ENCODE peak calls at places on chromosomes 12 and 14, in four cellular contexts. P is K562, O is IMR-90, Q is GM12878. V is an unnamed sample.

GRCh38 chr12:113422030-113422900 is at the start of gene SDSL:
- DNase-seq in Q (peak), O (peak), P (peak), V (peak)

GRCh38 chr12:6038160-6038559 is 86.3 kb downstream of the VWF start:
- DNase-seq in P (peak), Q (no peak), O (peak), V (peak)

GRCh38 chr12:22738945-22739344 is 114.0 kb downstream of the ETNK1 start:
- DNase-seq in P (no peak), O (no peak), Q (no peak), V (no peak)

GRCh38 chr12:5390174-5390799 is 41.6 kb upstream of the NTF3 start:
- DNase-seq in P (no peak), O (no peak), Q (no peak), V (no peak)

GRCh38 chr14:104660597-104660996 is 28.8 kb upstream of the INF2 start:
- DNase-seq in P (no peak), O (no peak), Q (no peak), V (no peak)

GRCh38 chr12:7460375-7461259 is 16.7 kb upstream of the CD163L1 start:
- DNase-seq in P (peak), Q (no peak), O (peak), V (peak)

GRCh38 chr12:93225094-93225493 is 152.6 kb upstream of the NUDT4 start:
- DNase-seq in O (no peak), Q (no peak), P (no peak), V (no peak)

GRCh38 chr12:124938606-124939427 is 24.4 kb upstream of the UBC start:
- DNase-seq in P (peak), O (peak), Q (peak), V (peak)

GRCh38 chr12:123076604-123077297 is 74.1 kb downstream of the PITPNM2 start:
- DNase-seq in P (no peak), Q (no peak), O (no peak), V (peak)

GRCh38 chr12:93645702-93646101 is 31.5 kb upstream of the CRADD start:
- DNase-seq in P (no peak), Q (no peak), O (peak), V (no peak)

GRCh38 chr12:83317641-83318040 is 630.9 kb downstream of the TMTC2 start:
- DNase-seq in Q (no peak), P (no peak), O (no peak), V (no peak)

GRCh38 chr14:100065161-100065871 is at the start of gene EVL:
- DNase-seq in O (no peak), Q (peak), P (no peak), V (peak)

GRCh38 chr14:20427231-20428009 is 8.5 kb downstream of the KLHL33 start:
- DNase-seq in P (peak), O (peak), Q (peak), V (peak)

GRCh38 chr12:4215862-4216541 is 57.6 kb upstream of the CCND2 start:
- DNase-seq in O (no peak), Q (peak), P (no peak), V (no peak)

GRCh38 chr14:89805501-89805900 is 149.0 kb downstream of the EFCAB11 start:
- DNase-seq in O (peak), Q (no peak), P (no peak), V (no peak)

GRCh38 chr12:89051065-89051677 is 301.1 kb downstream of the DUSP6 start:
- DNase-seq in O (peak), Q (no peak), P (peak), V (peak)

GRCh38 chr14:93960108-93960475 is 16.3 kb downstream of the ASB2 start:
- DNase-seq in Q (no peak), O (peak), P (no peak), V (no peak)

GRCh38 chr12:89992668-89993401 is 284.2 kb upstream of the ATP2B1 start:
- DNase-seq in O (no peak), Q (no peak), P (no peak), V (peak)

GRCh38 chr12:68224613-68225285 is 861 bp downstream of the IL26 start:
- DNase-seq in O (peak), P (no peak), Q (no peak), V (peak)

GRCh38 chr14:94312481-94313246 is 10.5 kb downstream of the SERPINA6 start:
- DNase-seq in O (no peak), Q (no peak), P (no peak), V (no peak)

GRCh38 chr12:105561981-105562726 is 231.7 kb downstream of the C12orf75 start:
- DNase-seq in O (peak), P (no peak), Q (no peak), V (peak)

GRCh38 chr14:82003418-82003817 is 469.8 kb upstream of the SEL1L start:
- DNase-seq in O (no peak), P (no peak), Q (no peak), V (no peak)

GRCh38 chr12:75720807-75721206 is 209.4 kb upstream of the KRR1 start:
- DNase-seq in O (no peak), Q (no peak), P (no peak), V (no peak)

GRCh38 chr12:118035194-118036041 is 18.9 kb downstream of the RFC5 start:
- DNase-seq in Q (peak), O (peak), P (no peak), V (peak)

GRCh38 chr14:33617154-33617553 is 333.7 kb downstream of the EGLN3 start:
- DNase-seq in Q (no peak), O (peak), P (no peak), V (no peak)

GRCh38 chr12:75766263-75767160 is 255.1 kb upstream of the KRR1 start:
- DNase-seq in Q (no peak), O (peak), P (no peak), V (peak)

GRCh38 chr14:54566410-54567223 is at the start of gene SAMD4A:
- DNase-seq in P (peak), Q (no peak), O (peak), V (peak)

GRCh38 chr12:111183094-111183493 is 185.8 kb downstream of the PHETA1 start:
- DNase-seq in O (no peak), P (no peak), Q (no peak), V (no peak)

GRCh38 chr12:1418144-1418543 is 176.2 kb downstream of the FBXL14 start:
- DNase-seq in P (no peak), O (no peak), Q (no peak), V (peak)
- H3K9ac ChIP-seq in P (no peak), O (no peak), Q (no peak), V (no peak)

DNA sequence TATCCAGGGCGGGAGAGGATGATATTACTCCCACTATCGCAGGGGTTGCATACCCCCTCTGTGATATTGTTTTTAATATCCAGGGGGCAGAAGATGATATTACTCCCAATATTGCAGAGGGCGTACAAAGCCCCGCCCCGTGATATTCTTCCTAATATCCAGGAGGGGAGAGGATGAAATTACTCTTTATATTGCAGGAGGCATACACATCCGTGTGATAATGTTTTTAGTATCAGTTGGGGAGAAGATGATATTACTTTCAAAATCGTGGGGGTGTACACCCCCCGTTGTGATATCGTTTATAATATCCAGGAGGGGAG is 52.9 kb upstream of the OXA1L start:
- DNase-seq in O (no peak), Q (no peak), P (no peak), V (no peak)
- TF ChIP-seq FOS in O (no peak), Q (no peak), P (no peak), V (no peak)

GRCh38 chr12:1837541-1838206 is 17.3 kb downstream of the LRTM2 start:
- DNase-seq in O (peak), Q (no peak), P (no peak), V (peak)

GRCh38 chr12:1836854-1837411 is 16.6 kb downstream of the LRTM2 start:
- DNase-seq in O (no peak), P (no peak), Q (no peak), V (no peak)

GRCh38 chr12:1838994-1839365 is 18.6 kb downstream of the LRTM2 start:
- DNase-seq in O (no peak), P (no peak), Q (no peak), V (no peak)

GRCh38 chr12:1839464-1839863 is 19.1 kb downstream of the LRTM2 start:
- DNase-seq in P (no peak), O (no peak), Q (no peak), V (no peak)

GRCh38 chr12:1838223-1838993 is 18.0 kb downstream of the LRTM2 start:
- DNase-seq in Q (no peak), O (no peak), P (no peak), V (no peak)
- H3K9ac ChIP-seq in Q (no peak), O (no peak), P (no peak), V (no peak)

DNA sequence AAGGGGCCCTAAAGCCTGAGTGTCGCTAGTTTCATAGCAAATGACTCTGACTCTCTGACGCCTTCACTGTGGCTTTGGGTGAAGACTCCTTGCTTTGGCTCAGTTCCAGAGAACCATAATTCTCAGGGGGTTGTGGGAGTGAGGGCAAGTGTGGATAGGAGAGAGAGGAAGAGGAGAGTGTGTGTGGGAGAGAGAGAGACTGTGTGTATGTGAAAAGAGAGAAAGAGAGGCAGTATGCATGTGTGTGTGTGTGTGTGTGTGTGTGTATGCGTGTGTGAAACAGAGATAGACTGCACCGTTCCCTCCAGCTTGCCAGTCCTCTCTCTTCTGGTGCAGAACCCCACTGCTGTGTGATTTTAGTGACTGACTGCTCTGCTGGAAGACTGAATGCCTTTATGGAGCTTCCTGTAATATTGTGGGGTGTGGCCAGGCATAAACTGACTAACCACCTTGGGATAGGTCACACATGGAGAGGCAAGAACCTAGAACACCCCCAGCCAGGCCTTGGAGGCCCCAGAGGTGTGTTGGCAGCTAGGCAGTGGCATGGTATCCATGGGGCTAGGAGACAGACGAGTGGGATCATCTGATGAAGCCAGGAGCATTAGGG is 45.9 kb upstream of the STXBP6 start:
- DNase-seq in O (no peak), P (no peak), Q (no peak), V (no peak)
- TF ChIP-seq FOS in O (no peak), P (no peak), Q (no peak), V (no peak)

DNA sequence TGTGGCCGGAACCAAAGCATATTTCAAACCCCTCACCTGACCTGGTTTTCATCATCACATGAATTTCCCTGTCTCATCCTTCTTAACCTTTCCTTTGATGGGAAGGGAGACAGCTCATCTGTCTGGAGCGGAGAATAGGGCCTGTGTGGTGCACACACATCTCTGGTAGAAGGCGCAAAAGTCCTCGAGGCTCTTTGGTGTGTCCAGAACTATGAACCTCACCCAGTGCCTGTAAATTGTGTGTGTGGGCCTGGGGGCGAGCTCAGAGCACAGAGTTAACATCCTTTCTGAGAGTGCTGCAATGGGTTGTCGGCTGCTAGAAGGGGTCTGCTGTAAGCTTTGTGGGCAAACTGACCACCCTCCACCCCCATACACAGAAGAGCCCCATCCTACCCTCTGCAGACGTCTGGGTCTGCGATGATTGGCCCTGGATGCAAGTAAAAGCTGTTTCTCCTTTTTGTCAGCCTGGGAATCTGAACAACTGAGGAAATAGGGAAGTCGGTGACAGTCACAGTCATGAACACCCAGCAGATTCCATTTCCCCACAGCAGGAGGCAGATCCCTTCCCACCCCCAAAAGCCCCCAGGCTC is 654 bp downstream of the GALNT6 start:
- DNase-seq in P (no peak), O (no peak), Q (no peak), V (no peak)
- H3K9ac ChIP-seq in P (peak), O (no peak), Q (peak), V (no peak)

GRCh38 chr12:19547258-19547657 is 108.0 kb downstream of the AEBP2 start:
- DNase-seq in P (no peak), Q (no peak), O (peak), V (peak)

GRCh38 chr12:19550626-19551025 is 111.3 kb downstream of the AEBP2 start:
- DNase-seq in P (no peak), O (no peak), Q (peak), V (no peak)

GRCh38 chr12:19553177-19553576 is 113.9 kb downstream of the AEBP2 start:
- DNase-seq in P (no peak), Q (no peak), O (no peak), V (no peak)
- TF ChIP-seq FOS in P (no peak), Q (no peak), O (no peak), V (no peak)

GRCh38 chr14:75363570-75364227 is 64.1 kb upstream of the JDP2 start:
- DNase-seq in P (no peak), O (no peak), Q (no peak), V (no peak)

GRCh38 chr14:75363156-75363555 is 64.7 kb upstream of the JDP2 start:
- DNase-seq in P (no peak), O (no peak), Q (no peak), V (no peak)

GRCh38 chr14:75359098-75359497 is 68.7 kb upstream of the JDP2 start:
- DNase-seq in P (no peak), O (no peak), Q (no peak), V (no peak)

DNA sequence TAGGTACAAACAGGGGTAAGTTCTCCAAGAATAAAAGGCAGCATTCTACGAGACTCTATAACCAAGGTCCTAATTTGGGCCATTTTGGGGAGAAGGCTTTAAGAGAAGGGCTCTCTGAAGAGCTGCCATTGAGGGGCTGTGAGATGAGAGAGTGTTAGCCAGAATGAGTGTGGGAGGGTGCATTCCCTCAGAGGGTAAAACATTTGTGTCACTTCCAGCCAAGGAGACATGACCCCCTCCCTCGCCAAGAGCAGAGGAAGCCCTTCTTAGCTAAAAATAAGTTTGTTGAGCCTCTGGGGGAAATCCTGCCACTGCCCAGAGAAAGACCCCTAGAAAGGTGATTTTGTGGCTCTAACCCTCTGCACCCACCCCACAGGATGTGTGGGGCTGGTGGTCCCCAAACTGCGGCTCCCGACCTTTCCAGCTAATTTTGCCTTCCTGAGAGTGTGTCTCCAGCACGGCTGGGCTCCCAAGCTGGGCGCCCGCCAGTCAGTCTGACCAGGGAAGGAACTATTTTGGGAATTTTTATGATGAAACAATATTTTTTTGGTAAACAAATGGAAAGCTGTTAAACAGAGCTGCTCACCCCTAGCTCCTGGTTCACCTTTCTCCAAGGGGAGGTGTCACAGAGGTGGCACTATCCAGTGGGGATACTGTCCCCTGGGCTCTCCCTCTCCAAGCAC is 65.9 kb upstream of the JDP2 start:
- DNase-seq in P (no peak), O (no peak), Q (no peak), V (no peak)
- H3K9ac ChIP-seq in P (no peak), O (no peak), Q (no peak), V (no peak)

DNA sequence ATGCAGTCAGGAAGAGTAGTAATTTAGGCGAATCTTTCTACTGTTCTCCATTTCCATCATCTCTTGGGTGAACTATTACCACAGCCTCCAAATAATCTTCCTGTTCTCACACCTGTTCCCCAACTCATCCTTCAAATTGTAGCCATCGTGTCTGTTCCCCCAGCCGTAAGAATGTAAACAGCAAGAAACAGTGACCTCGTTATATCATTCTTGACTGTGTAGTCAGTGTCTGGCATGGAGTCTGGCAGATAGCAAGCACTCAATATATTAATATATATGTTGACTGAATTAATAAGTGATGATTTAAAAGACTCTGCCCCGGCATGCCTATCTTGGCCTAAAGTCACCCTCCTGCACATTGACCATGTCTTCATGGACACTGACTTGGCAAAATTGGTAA is 20.3 kb downstream of the PDE6H start:
- DNase-seq in O (peak), P (no peak), Q (no peak), V (no peak)
- TF ChIP-seq FOS in O (no peak), P (no peak), Q (no peak), V (no peak)

GRCh38 chr12:951166-951565 is 1.7 kb upstream of the RAD52 start:
- DNase-seq in P (no peak), Q (no peak), O (no peak), V (no peak)

GRCh38 chr12:946656-947055 is 2.8 kb downstream of the RAD52 start:
- DNase-seq in P (no peak), O (peak), Q (peak), V (no peak)

GRCh38 chr12:949337-950099 is at the start of gene RAD52:
- DNase-seq in O (peak), P (peak), Q (peak), V (peak)

GRCh38 chr12:946212-946611 is 3.3 kb downstream of the RAD52 start:
- DNase-seq in P (no peak), Q (peak), O (peak), V (no peak)

GRCh38 chr12:948238-948637 is 1.3 kb downstream of the RAD52 start:
- DNase-seq in P (no peak), Q (no peak), O (no peak), V (no peak)
- H3K9ac ChIP-seq in P (peak), Q (no peak), O (peak), V (peak)

DNA sequence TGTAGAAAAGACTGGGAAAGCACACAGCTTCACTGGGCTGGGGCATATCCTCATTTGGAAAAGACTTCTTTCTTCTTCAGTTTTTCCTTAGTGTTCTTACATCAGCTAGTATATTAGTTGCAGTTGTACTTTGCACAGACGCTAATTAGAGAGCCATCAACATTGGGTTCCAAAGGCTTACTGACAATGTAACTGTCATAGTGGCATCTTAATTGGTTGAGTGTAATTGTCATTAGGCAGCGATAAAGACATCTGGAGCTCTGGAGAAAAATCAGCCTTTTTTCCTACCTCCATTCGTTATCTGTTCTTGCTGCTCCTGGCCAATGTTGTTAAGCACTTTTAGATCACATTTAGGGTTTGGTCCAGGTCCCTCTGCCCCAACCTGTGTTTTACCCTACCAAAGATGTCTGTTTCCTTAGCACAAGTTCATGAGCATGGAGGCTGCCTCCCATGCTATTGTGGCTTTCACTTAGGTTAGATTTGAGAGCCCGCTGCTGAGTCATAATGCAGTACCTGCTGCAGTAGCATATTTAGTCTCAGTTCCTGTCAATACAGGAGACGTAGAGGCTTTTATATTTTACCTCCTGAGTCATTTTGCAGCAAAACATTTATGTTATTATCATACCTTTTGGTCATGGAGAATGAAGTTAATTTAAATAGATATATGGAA is 49.2 kb downstream of the FBXW8 start:
- DNase-seq in Q (peak), P (no peak), O (no peak), V (no peak)
- TF ChIP-seq FOS in Q (no peak), P (no peak), O (no peak), V (no peak)

V was measured in endothelial cell of umbilical vein.